ENCODE peak calls at places on chromosomes 7 and 10, in ten cellular contexts. M, V, Q, K, F, E, N, P, U and A are unnamed samples.

GRCh38 chr7:726084-726853 is at the start of gene DNAAF5:
- DNase-seq in V (peak), Q (peak), U (peak), F (peak), E (peak), K (peak), M (peak), P (peak), N (peak), A (peak)

GRCh38 chr7:54529568-54529967 is 12.6 kb upstream of the VSTM2A start:
- DNase-seq in P (no peak), V (no peak), U (no peak), E (no peak), N (no peak), Q (no peak), K (no peak), M (no peak), F (no peak), A (no peak)

GRCh38 chr7:93921607-93922446 is at the start of gene GNG11:
- DNase-seq in Q (peak), F (peak), U (peak), M (no peak), P (peak), N (peak), K (peak), E (peak), V (peak), A (no peak)

GRCh38 chr7:129773871-129774270 is 162.4 kb downstream of the NRF1 start:
- DNase-seq in E (no peak), V (no peak), Q (no peak), F (no peak), M (no peak), K (no peak), U (no peak), P (no peak), N (no peak), A (no peak)

GRCh38 chr10:31030216-31030615 is 1.4 kb downstream of the ZNF438 start:
- DNase-seq in P (no peak), E (no peak), M (no peak), U (no peak), N (no peak), Q (no peak), K (no peak), F (no peak), V (peak), A (no peak)

GRCh38 chr10:114492351-114493037 is 88.2 kb upstream of the AFAP1L2 start:
- DNase-seq in N (no peak), E (no peak), V (peak), K (peak), M (no peak), P (no peak), U (no peak), F (no peak), Q (no peak), A (no peak)

GRCh38 chr10:70348228-70348850 is 34.1 kb downstream of the LRRC20 start:
- DNase-seq in N (peak), M (no peak), K (peak), E (no peak), U (peak), F (no peak), V (no peak), Q (peak), P (no peak), A (no peak)

GRCh38 chr10:114876602-114877300 is 55.2 kb downstream of the FHIP2A start:
- DNase-seq in M (no peak), F (peak), K (peak), N (peak), P (peak), Q (peak), E (peak), U (peak), V (no peak), A (no peak)

GRCh38 chr7:95324396-95324795 is at the start of gene PON1:
- DNase-seq in F (peak), U (no peak), E (peak), Q (peak), M (no peak), K (peak), P (no peak), V (no peak), N (no peak), A (no peak)

GRCh38 chr10:36097696-36098095 is 455.6 kb upstream of the FZD8 start:
- DNase-seq in N (no peak), E (no peak), K (no peak), Q (no peak), F (no peak), V (no peak), U (no peak), P (no peak), M (no peak), A (no peak)

GRCh38 chr7:38840736-38841460 is 68.1 kb downstream of the VPS41 start:
- DNase-seq in E (no peak), N (no peak), U (no peak), K (peak), V (peak), Q (no peak), F (no peak), P (peak), M (no peak), A (peak)

GRCh38 chr7:102306916-102307677 is 20.4 kb downstream of the SH2B2 start:
- DNase-seq in N (no peak), U (no peak), K (peak), V (peak), F (peak), E (peak), P (peak), Q (peak), M (no peak), A (no peak)

GRCh38 chr7:123797673-123798526 is 47.1 kb upstream of the HYAL4 start:
- DNase-seq in Q (no peak), N (no peak), K (peak), F (no peak), E (peak), U (peak), V (peak), P (peak), M (peak), A (peak)

GRCh38 chr10:124003070-124003419 is 90.4 kb downstream of the CHST15 start:
- DNase-seq in N (no peak), V (no peak), K (no peak), Q (no peak), E (no peak), M (no peak), F (peak), U (no peak), P (no peak), A (no peak)

GRCh38 chr7:34575006-34575405 is 83.0 kb upstream of the NPSR1 start:
- DNase-seq in Q (no peak), V (no peak), E (no peak), N (no peak), U (no peak), K (no peak), P (no peak), M (no peak), F (no peak), A (no peak)

GRCh38 chr7:116632349-116632748 is 39.6 kb upstream of the MET start:
- DNase-seq in N (no peak), K (no peak), P (no peak), F (no peak), M (no peak), V (peak), E (no peak), Q (no peak), U (no peak), A (no peak)